ENCODE peak calls at places on chromosome 2, in six cellular contexts. W, Q, S, N, R and J are unnamed samples.

GRCh38 chr2:189683348-189683747 is 8.9 kb downstream of the ANKAR start:
- DNase-seq in W (no peak), Q (peak; percentile 16), S (peak; percentile 14), N (no peak), R (no peak), J (peak; percentile 15)

GRCh38 chr2:239264838-239265651 is 135.8 kb downstream of the HDAC4 start:
- DNase-seq in W (peak; percentile 70), Q (peak; percentile 73), S (peak; percentile 83), N (peak; percentile 66), R (no peak), J (peak; percentile 82)

GRCh38 chr2:73979021-73979420 is 5.7 kb upstream of the TET3 start:
- DNase-seq in W (no peak), Q (no peak), S (no peak), N (peak; percentile 73), R (no peak), J (no peak)

GRCh38 chr2:173880561-173880960 is 84.6 kb downstream of the SP3 start:
- DNase-seq in W (no peak), Q (no peak), S (no peak), N (no peak), R (no peak), J (no peak)

GRCh38 chr2:9618410-9618809 is 12.4 kb downstream of the YWHAQ start:
- DNase-seq in W (no peak), Q (no peak), S (no peak), N (no peak), R (no peak), J (no peak)

GRCh38 chr2:75241696-75242095 is 42.4 kb upstream of the TACR1 start:
- DNase-seq in W (no peak), Q (peak; percentile 57), S (peak; percentile 54), N (peak; percentile 11), R (no peak), J (peak; percentile 43)

GRCh38 chr2:38394903-38395341 is 17.8 kb upstream of the ATL2 start:
- DNase-seq in W (no peak), Q (peak; percentile 23), S (peak; percentile 12), N (no peak), R (no peak), J (no peak)

GRCh38 chr2:32182667-32183066 is 17.0 kb downstream of the SLC30A6 start:
- DNase-seq in W (no peak), Q (no peak), S (no peak), N (no peak), R (no peak), J (no peak)

GRCh38 chr2:57177176-57177575 is 869.4 kb upstream of the VRK2 start:
- DNase-seq in W (no peak), Q (peak; percentile 30), S (peak; percentile 61), N (no peak), R (no peak), J (no peak)

GRCh38 chr2:202720226-202720625 is 85.5 kb downstream of the FAM117B start:
- DNase-seq in W (no peak), Q (no peak), S (no peak), N (no peak), R (no peak), J (no peak)

GRCh38 chr2:10004401-10004800 is 38.9 kb upstream of the KLF11 start:
- DNase-seq in W (no peak), Q (no peak), S (no peak), N (no peak), R (no peak), J (no peak)

GRCh38 chr2:130390460-130391057 is 34.7 kb downstream of the PTPN18 start:
- DNase-seq in W (no peak), Q (no peak), S (no peak), N (peak; percentile 40), R (no peak), J (no peak)

GRCh38 chr2:156517419-156517818 is 81.2 kb downstream of the GPD2 start:
- DNase-seq in W (no peak), Q (no peak), S (no peak), N (no peak), R (no peak), J (no peak)

GRCh38 chr2:149650006-149650405 is 62.4 kb upstream of the MMADHC start:
- DNase-seq in W (no peak), Q (peak; percentile 56), S (peak; percentile 56), N (no peak), R (no peak), J (peak; percentile 58)

GRCh38 chr2:240538031-240538780 is 19.6 kb downstream of the ANKMY1 start:
- DNase-seq in W (no peak), Q (no peak), S (no peak), N (no peak), R (no peak), J (no peak)

GRCh38 chr2:224754129-224754528 is 38.0 kb upstream of the CCDC195 start:
- DNase-seq in W (no peak), Q (peak; percentile 95), S (peak; percentile 10), N (no peak), R (no peak), J (peak; percentile 95)

GRCh38 chr2:1591978-1592907 is 152.1 kb downstream of the PXDN start:
- DNase-seq in W (peak; percentile 77), Q (peak; percentile 91), S (peak; percentile 75), N (peak; percentile 94), R (no peak), J (peak; percentile 83)

GRCh38 chr2:238947920-238948710 is 100.2 kb downstream of the TWIST2 start:
- DNase-seq in W (no peak), Q (peak; percentile 95), S (peak; percentile 81), N (no peak), R (no peak), J (peak; percentile 98)

GRCh38 chr2:172944794-172945510 is 130.7 kb upstream of the MAP3K20 start:
- DNase-seq in W (no peak), Q (no peak), S (no peak), N (no peak), R (no peak), J (no peak)

GRCh38 chr2:31008571-31009114 is 129.6 kb downstream of the GALNT14 start:
- DNase-seq in W (no peak), Q (no peak), S (no peak), N (no peak), R (peak; percentile 93), J (no peak)